ENCODE peak calls at places on chromosomes 12 and 14, in five cellular contexts. One of them, this sample, is unnamed.

GRCh38 chr14:96455588-96455987 is 46.6 kb upstream of the PAPOLA start:
- DNase-seq in neural progenitor cell: no peak
- DNase-seq in choroid plexus epithelial cell: no peak
- DNase-seq in kidney: no peak
- DNase-seq in thoracic aorta: no peak
- DNase-seq in this sample: no peak

GRCh38 chr14:106459971-106460730 is 933.8 kb downstream of the TMEM121 start:
- DNase-seq in neural progenitor cell: no peak
- DNase-seq in choroid plexus epithelial cell: no peak
- DNase-seq in kidney: no peak
- DNase-seq in thoracic aorta: no peak
- DNase-seq in this sample: no peak

GRCh38 chr14:19902409-19902808 is 18.0 kb upstream of the OR4K5 start:
- DNase-seq in neural progenitor cell: no peak
- DNase-seq in choroid plexus epithelial cell: no peak
- DNase-seq in kidney: no peak
- DNase-seq in thoracic aorta: no peak
- DNase-seq in this sample: no peak

GRCh38 chr12:121968880-121969279 is 50.5 kb downstream of the CFAP251 start:
- DNase-seq in neural progenitor cell: no peak
- DNase-seq in choroid plexus epithelial cell: no peak
- DNase-seq in kidney: no peak
- DNase-seq in thoracic aorta: no peak
- DNase-seq in this sample: no peak

GRCh38 chr14:104956290-104956890 is 21.8 kb downstream of the AHNAK2 start:
- DNase-seq in neural progenitor cell: no peak
- DNase-seq in choroid plexus epithelial cell: no peak
- DNase-seq in kidney: peak; percentile 61
- DNase-seq in thoracic aorta: no peak
- DNase-seq in this sample: no peak

GRCh38 chr14:93115920-93116675 is at the start of gene ITPK1:
- DNase-seq in neural progenitor cell: peak; percentile 92
- DNase-seq in choroid plexus epithelial cell: peak; percentile 42
- DNase-seq in kidney: peak; percentile 90
- DNase-seq in thoracic aorta: no peak
- DNase-seq in this sample: no peak

GRCh38 chr12:128690641-128691040 is 133.1 kb downstream of the SLC15A4 start:
- DNase-seq in neural progenitor cell: no peak
- DNase-seq in choroid plexus epithelial cell: no peak
- DNase-seq in kidney: no peak
- DNase-seq in thoracic aorta: no peak
- DNase-seq in this sample: no peak

GRCh38 chr14:102630405-102630804 is 38.0 kb downstream of the RCOR1 start:
- DNase-seq in neural progenitor cell: no peak
- DNase-seq in choroid plexus epithelial cell: no peak
- DNase-seq in kidney: no peak
- DNase-seq in thoracic aorta: no peak
- DNase-seq in this sample: no peak

GRCh38 chr12:97306121-97306520 is 156.5 kb upstream of the RMST start:
- DNase-seq in neural progenitor cell: no peak
- DNase-seq in choroid plexus epithelial cell: no peak
- DNase-seq in kidney: no peak
- DNase-seq in thoracic aorta: no peak
- DNase-seq in this sample: no peak

GRCh38 chr12:42589465-42590323 is at the start of gene PRICKLE1:
- DNase-seq in neural progenitor cell: peak; percentile 81
- DNase-seq in choroid plexus epithelial cell: peak; percentile 60
- DNase-seq in kidney: peak; percentile 79
- DNase-seq in thoracic aorta: no peak
- DNase-seq in this sample: peak; percentile 71

GRCh38 chr14:58078471-58078870 is 73.5 kb downstream of the ARMH4 start:
- DNase-seq in neural progenitor cell: no peak
- DNase-seq in choroid plexus epithelial cell: peak; percentile 10
- DNase-seq in kidney: no peak
- DNase-seq in thoracic aorta: no peak
- DNase-seq in this sample: peak; percentile 36

GRCh38 chr12:121812320-121812871 is 8.6 kb downstream of the SETD1B start:
- DNase-seq in neural progenitor cell: peak; percentile 88
- DNase-seq in choroid plexus epithelial cell: peak; percentile 84
- DNase-seq in kidney: peak; percentile 94
- DNase-seq in thoracic aorta: no peak
- DNase-seq in this sample: peak; percentile 49

GRCh38 chr12:121668750-121669524 is 517 bp downstream of the MORN3 start:
- DNase-seq in neural progenitor cell: peak; percentile 86
- DNase-seq in choroid plexus epithelial cell: peak; percentile 48
- DNase-seq in kidney: no peak
- DNase-seq in thoracic aorta: no peak
- DNase-seq in this sample: no peak

GRCh38 chr14:68451676-68452387 is 341.0 kb downstream of the ZFP36L1 start:
- DNase-seq in neural progenitor cell: no peak
- DNase-seq in choroid plexus epithelial cell: peak; percentile 53
- DNase-seq in kidney: no peak
- DNase-seq in thoracic aorta: no peak
- DNase-seq in this sample: no peak

GRCh38 chr14:75877884-75878283 is 103.9 kb downstream of the TGFB3 start:
- DNase-seq in neural progenitor cell: no peak
- DNase-seq in choroid plexus epithelial cell: peak; percentile 47
- DNase-seq in kidney: no peak
- DNase-seq in thoracic aorta: no peak
- DNase-seq in this sample: peak; percentile 63

GRCh38 chr12:171743-172705 is 41.9 kb downstream of the SLC6A12 start:
- DNase-seq in neural progenitor cell: no peak
- DNase-seq in choroid plexus epithelial cell: no peak
- DNase-seq in kidney: no peak
- DNase-seq in thoracic aorta: no peak
- DNase-seq in this sample: no peak

GRCh38 chr12:6332459-6332858 is 9.4 kb downstream of the TNFRSF1A start:
- DNase-seq in neural progenitor cell: no peak
- DNase-seq in choroid plexus epithelial cell: peak; percentile 85
- DNase-seq in kidney: no peak
- DNase-seq in thoracic aorta: no peak
- DNase-seq in this sample: peak; percentile 68

GRCh38 chr14:59846595-59846994 is 24.0 kb downstream of the RTN1 start:
- DNase-seq in neural progenitor cell: no peak
- DNase-seq in choroid plexus epithelial cell: no peak
- DNase-seq in kidney: no peak
- DNase-seq in thoracic aorta: no peak
- DNase-seq in this sample: no peak

GRCh38 chr12:101557092-101557491 is 37.7 kb upstream of the MYBPC1 start:
- DNase-seq in neural progenitor cell: no peak
- DNase-seq in choroid plexus epithelial cell: no peak
- DNase-seq in kidney: no peak
- DNase-seq in thoracic aorta: no peak
- DNase-seq in this sample: no peak

GRCh38 chr14:63654346-63654745 is 12.7 kb upstream of the WDR89 start:
- DNase-seq in neural progenitor cell: no peak
- DNase-seq in choroid plexus epithelial cell: peak; percentile 14
- DNase-seq in kidney: no peak
- DNase-seq in thoracic aorta: no peak
- DNase-seq in this sample: peak; percentile 37

GRCh38 chr12:113329022-113329790 is 5.7 kb downstream of the SLC8B1 start:
- DNase-seq in neural progenitor cell: no peak
- DNase-seq in choroid plexus epithelial cell: no peak
- DNase-seq in kidney: no peak
- DNase-seq in thoracic aorta: no peak
- DNase-seq in this sample: no peak

GRCh38 chr12:111389635-111390034 is 16.1 kb upstream of the SH2B3 start:
- DNase-seq in neural progenitor cell: no peak
- DNase-seq in choroid plexus epithelial cell: no peak
- DNase-seq in kidney: no peak
- DNase-seq in thoracic aorta: no peak
- DNase-seq in this sample: no peak

GRCh38 chr12:79223210-79223609 is 358.6 kb downstream of the SYT1 start:
- DNase-seq in neural progenitor cell: no peak
- DNase-seq in choroid plexus epithelial cell: no peak
- DNase-seq in kidney: peak; percentile 58
- DNase-seq in thoracic aorta: no peak
- DNase-seq in this sample: no peak

GRCh38 chr12:1533205-1533601 is 61.2 kb downstream of the FBXL14 start:
- DNase-seq in neural progenitor cell: no peak
- DNase-seq in choroid plexus epithelial cell: no peak
- DNase-seq in kidney: no peak
- DNase-seq in thoracic aorta: no peak
- DNase-seq in this sample: peak; percentile 27

GRCh38 chr14:95906591-95906990 is 30.0 kb downstream of the TUNAR start:
- DNase-seq in neural progenitor cell: no peak
- DNase-seq in choroid plexus epithelial cell: no peak
- DNase-seq in kidney: no peak
- DNase-seq in thoracic aorta: no peak
- DNase-seq in this sample: no peak

GRCh38 chr12:119180380-119181040 is 1.8 kb downstream of the HSPB8 start:
- DNase-seq in neural progenitor cell: no peak
- DNase-seq in choroid plexus epithelial cell: peak; percentile 44
- DNase-seq in kidney: no peak
- DNase-seq in thoracic aorta: no peak
- DNase-seq in this sample: peak; percentile 71

GRCh38 chr14:54686871-54687749 is 120.2 kb downstream of the SAMD4A start:
- DNase-seq in neural progenitor cell: no peak
- DNase-seq in choroid plexus epithelial cell: no peak
- DNase-seq in kidney: no peak
- DNase-seq in thoracic aorta: no peak
- DNase-seq in this sample: no peak
- H3K4me3 ChIP-seq in neural progenitor cell: no peak overlapping the region
- H3K4me3 ChIP-seq in choroid plexus epithelial cell: no peak overlapping the region
- H3K4me3 ChIP-seq in kidney: no peak overlapping the region
- H3K4me3 ChIP-seq in thoracic aorta: peak overlapping the region; percentile 23
- H3K4me3 ChIP-seq in this sample: no peak overlapping the region

DNA sequence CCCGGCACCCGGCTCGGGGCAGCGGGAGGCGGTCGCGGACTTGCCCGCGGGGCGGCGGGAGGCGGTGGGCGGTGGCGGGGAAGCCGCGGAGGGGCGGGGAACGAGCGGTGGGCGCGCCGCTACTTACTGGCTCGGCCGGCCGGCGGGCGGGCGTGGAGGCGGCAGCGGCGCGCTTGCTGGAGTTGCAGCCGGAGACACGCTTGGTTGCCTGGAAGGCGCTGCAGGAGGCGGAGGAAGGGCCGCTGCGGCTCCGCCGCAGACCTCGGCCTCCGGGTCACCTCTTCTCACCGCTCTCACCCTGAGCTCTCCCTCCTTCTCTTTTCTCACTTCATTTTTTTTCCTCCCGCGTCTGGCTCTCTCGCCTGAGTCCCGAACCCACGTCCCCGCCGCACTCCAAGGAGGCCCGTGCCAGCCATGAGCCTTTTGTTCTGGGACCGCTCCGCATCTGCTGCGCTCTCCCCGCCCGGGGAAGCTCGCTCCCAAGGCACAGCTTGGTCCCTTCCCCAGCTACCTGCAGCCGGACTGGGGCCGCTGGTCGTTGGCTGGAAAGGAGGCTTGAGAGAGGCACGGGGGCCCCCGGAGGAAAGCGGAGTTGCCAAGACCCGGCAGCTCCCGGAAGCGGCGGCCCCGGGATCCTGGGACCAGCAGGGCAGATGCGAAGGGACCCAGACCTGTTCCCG is 591 bp upstream of the KCNK10 start:
- DNase-seq in neural progenitor cell: peak; percentile 87
- DNase-seq in choroid plexus epithelial cell: peak; percentile 24
- DNase-seq in kidney: peak; percentile 72
- DNase-seq in thoracic aorta: no peak
- DNase-seq in this sample: no peak
- H3K4me3 ChIP-seq in neural progenitor cell: peak overlapping the region; percentile 88
- H3K4me3 ChIP-seq in choroid plexus epithelial cell: no peak overlapping the region
- H3K4me3 ChIP-seq in kidney: peak overlapping the region; percentile 39
- H3K4me3 ChIP-seq in thoracic aorta: peak overlapping the region; percentile 42
- H3K4me3 ChIP-seq in this sample: peak overlapping the region; percentile 5

GRCh38 chr12:49260831-49261363 is 4.0 kb upstream of the TUBA1C start:
- DNase-seq in neural progenitor cell: no peak
- DNase-seq in choroid plexus epithelial cell: no peak
- DNase-seq in kidney: peak; percentile 6
- DNase-seq in thoracic aorta: no peak
- DNase-seq in this sample: no peak

GRCh38 chr12:49264873-49265792 is at the start of gene TUBA1C:
- DNase-seq in neural progenitor cell: peak; percentile 95
- DNase-seq in choroid plexus epithelial cell: peak; percentile 96
- DNase-seq in kidney: peak; percentile 98
- DNase-seq in thoracic aorta: peak; percentile 75
- DNase-seq in this sample: peak; percentile 87

GRCh38 chr12:49264466-49264872 is 413 bp upstream of the TUBA1C start:
- DNase-seq in neural progenitor cell: peak; percentile 59
- DNase-seq in choroid plexus epithelial cell: no peak
- DNase-seq in kidney: no peak
- DNase-seq in thoracic aorta: no peak
- DNase-seq in this sample: no peak

GRCh38 chr12:49261726-49262125 is 3.2 kb upstream of the TUBA1C start:
- DNase-seq in neural progenitor cell: no peak
- DNase-seq in choroid plexus epithelial cell: no peak
- DNase-seq in kidney: no peak
- DNase-seq in thoracic aorta: no peak
- DNase-seq in this sample: no peak

DNA sequence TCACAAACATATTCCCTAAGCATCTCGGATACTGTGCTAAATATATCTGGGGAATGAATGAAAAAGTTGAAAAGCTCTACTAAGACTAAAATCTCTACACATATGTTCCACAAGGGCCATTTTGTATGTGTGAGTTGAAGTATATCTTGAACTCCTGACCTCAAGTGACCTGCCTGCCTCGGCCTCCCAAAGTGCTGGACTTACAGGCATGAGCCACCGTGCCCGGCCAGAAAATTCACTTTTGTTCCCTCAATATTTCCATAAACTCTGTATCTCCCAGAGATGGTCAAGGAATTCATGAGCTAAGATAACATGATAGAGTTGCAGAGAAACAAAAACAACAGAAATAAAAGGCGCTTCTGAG is 1.5 kb upstream of the TUBA1C start:
- DNase-seq in neural progenitor cell: no peak
- DNase-seq in choroid plexus epithelial cell: no peak
- DNase-seq in kidney: peak; percentile 39
- DNase-seq in thoracic aorta: no peak
- DNase-seq in this sample: no peak
- H3K4me3 ChIP-seq in neural progenitor cell: peak overlapping the region; percentile 65
- H3K4me3 ChIP-seq in choroid plexus epithelial cell: no peak overlapping the region
- H3K4me3 ChIP-seq in kidney: peak overlapping the region; percentile 91
- H3K4me3 ChIP-seq in thoracic aorta: no peak overlapping the region
- H3K4me3 ChIP-seq in this sample: no peak overlapping the region

DNA sequence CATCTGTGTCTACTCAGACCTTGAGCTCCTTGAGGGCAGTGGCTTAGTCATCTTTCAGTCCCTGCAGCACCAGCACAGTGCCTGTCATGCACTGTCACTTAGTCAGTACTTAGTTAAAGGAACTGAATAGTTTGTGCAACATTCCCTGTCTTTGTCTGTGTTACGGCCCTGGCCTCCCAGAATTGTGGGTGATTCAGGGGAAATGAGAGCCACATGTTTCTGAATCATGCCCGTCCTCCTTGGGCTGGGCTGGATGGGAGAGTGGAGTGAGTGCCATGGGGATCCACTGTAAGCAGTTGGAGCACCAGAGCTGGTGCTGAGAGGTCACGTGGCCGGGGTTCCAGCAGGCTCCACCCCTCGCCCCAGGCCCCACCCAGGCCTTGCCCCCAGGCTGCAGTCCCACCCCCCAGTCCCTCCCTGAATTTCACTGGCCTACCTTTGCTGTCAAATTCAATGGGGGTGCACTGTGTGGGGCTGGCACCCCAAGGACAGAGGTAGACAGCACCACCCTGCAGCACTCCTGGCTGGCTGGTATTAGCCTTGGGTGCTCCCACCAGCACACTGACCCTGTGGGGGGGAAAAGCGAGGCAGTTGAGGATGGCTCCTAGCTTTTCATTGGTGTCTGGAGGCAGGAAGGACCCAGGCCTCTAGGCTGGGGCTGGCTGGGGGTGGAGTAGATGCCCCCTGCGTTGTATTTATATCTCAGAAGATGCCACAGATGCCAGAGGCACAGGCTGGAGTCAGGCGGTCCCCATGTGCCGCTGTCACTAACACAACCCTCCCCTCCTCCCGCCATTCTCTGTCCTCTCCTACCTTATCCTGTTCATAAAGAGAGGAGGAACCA is 7.4 kb downstream of the ITGA5 start:
- DNase-seq in neural progenitor cell: no peak
- DNase-seq in choroid plexus epithelial cell: peak; percentile 80
- DNase-seq in kidney: no peak
- DNase-seq in thoracic aorta: no peak
- DNase-seq in this sample: peak; percentile 89
- H3K4me3 ChIP-seq in neural progenitor cell: no peak overlapping the region
- H3K4me3 ChIP-seq in choroid plexus epithelial cell: no peak overlapping the region
- H3K4me3 ChIP-seq in kidney: no peak overlapping the region
- H3K4me3 ChIP-seq in thoracic aorta: peak overlapping the region; percentile 100
- H3K4me3 ChIP-seq in this sample: no peak overlapping the region